ENCODE peak calls at places on chromosomes 16 and 17, in nine cellular contexts. I is cerebellum; A is activated CD8-positive, alpha-beta memory T cell treated with anti-CD3 and anti-CD28 coated beads for 1 hour; F is activated gamma-delta T cell treated with anti-CD3 and anti-CD28 coated beads, Interleukin-2, amount 50 U/mL, for 16 hours; G is GM20000; V is T-helper 1 cell; Y is fibroblast of lung; W is substantia nigra; D is NCI-H1092 treated with DMSO at 0.1 percent for 48 hours. T is an unnamed sample.

GRCh38 chr17:11928436-11928835 is 68.8 kb downstream of the ZNF18 start:
- DNase-seq in I (no peak), A (no peak), F (no peak), G (no peak), V (no peak), Y (no peak), W (no peak), D (no peak), T (no peak)

GRCh38 chr16:85592700-85593502 is 20.2 kb upstream of the GSE1 start:
- DNase-seq in I (no peak), A (no peak), F (no peak), G (no peak), V (no peak), Y (peak; percentile 68), W (no peak), D (no peak), T (no peak)

GRCh38 chr17:41777157-41777578 is 9.3 kb downstream of the JUP start:
- DNase-seq in I (no peak), A (no peak), F (no peak), G (no peak), V (no peak), Y (peak; percentile 68), W (peak; percentile 59), D (peak; percentile 90), T (no peak)

GRCh38 chr17:32551186-32551955 is 64.6 kb downstream of the CDK5R1 start:
- DNase-seq in I (no peak), A (no peak), F (no peak), G (peak; percentile 64), V (no peak), Y (peak; percentile 84), W (no peak), D (no peak), T (no peak)

GRCh38 chr17:39782980-39783379 is 45.2 kb downstream of the GRB7 start:
- DNase-seq in I (no peak), A (no peak), F (no peak), G (no peak), V (no peak), Y (no peak), W (no peak), D (no peak), T (no peak)

GRCh38 chr16:52389045-52389444 is 157.9 kb downstream of the TOX3 start:
- DNase-seq in I (no peak), A (no peak), F (no peak), G (no peak), V (no peak), Y (no peak), W (no peak), D (no peak), T (no peak)

GRCh38 chr17:29358421-29358820 is 31.7 kb upstream of the TAOK1 start:
- DNase-seq in I (no peak), A (no peak), F (no peak), G (no peak), V (no peak), Y (peak; percentile 62), W (no peak), D (no peak), T (no peak)

GRCh38 chr16:660459-661183 is 7.3 kb upstream of the RHOT2 start:
- DNase-seq in I (peak; percentile 93), A (peak; percentile 34), F (no peak), G (peak; percentile 97), V (peak; percentile 62), Y (peak; percentile 60), W (peak; percentile 94), D (peak; percentile 60), T (peak; percentile 33)

GRCh38 chr17:76004750-76005262 is 4.2 kb downstream of the CDK3 start:
- DNase-seq in I (no peak), A (no peak), F (no peak), G (peak; percentile 20), V (no peak), Y (no peak), W (no peak), D (no peak), T (no peak)

GRCh38 chr16:68910051-68910450 is 66.7 kb downstream of the TANGO6 start:
- DNase-seq in I (no peak), A (no peak), F (no peak), G (no peak), V (no peak), Y (no peak), W (no peak), D (peak; percentile 73), T (no peak)

GRCh38 chr17:1976683-1977064 is 48.5 kb downstream of the RTN4RL1 start:
- DNase-seq in I (no peak), A (no peak), F (no peak), G (no peak), V (no peak), Y (no peak), W (no peak), D (no peak), T (no peak)

GRCh38 chr16:57868913-57869520 is 66.7 kb upstream of the KIFC3 start:
- DNase-seq in I (no peak), A (no peak), F (no peak), G (no peak), V (no peak), Y (no peak), W (no peak), D (no peak), T (no peak)

GRCh38 chr17:64461788-64462187 is 12.9 kb downstream of the MILR1 start:
- DNase-seq in I (no peak), A (no peak), F (no peak), G (no peak), V (no peak), Y (no peak), W (no peak), D (no peak), T (no peak)

GRCh38 chr17:64095144-64095882 is 34.6 kb downstream of the ERN1 start:
- DNase-seq in I (no peak), A (no peak), F (no peak), G (no peak), V (no peak), Y (no peak), W (no peak), D (peak; percentile 7), T (no peak)

GRCh38 chr16:4544483-4544882 is 5.9 kb upstream of the CDIP1 start:
- DNase-seq in I (peak; percentile 72), A (no peak), F (no peak), G (no peak), V (no peak), Y (no peak), W (peak; percentile 78), D (no peak), T (no peak)

GRCh38 chr16:30354423-30355143 is 525 bp downstream of the CD2BP2 start:
- DNase-seq in I (no peak), A (no peak), F (no peak), G (no peak), V (no peak), Y (peak; percentile 20), W (peak; percentile 78), D (no peak), T (no peak)

GRCh38 chr17:15239471-15239870 is 25.7 kb downstream of the PMP22 start:
- DNase-seq in I (no peak), A (no peak), F (no peak), G (no peak), V (no peak), Y (no peak), W (no peak), D (no peak), T (no peak)

GRCh38 chr16:2692251-2692947 is 10.1 kb downstream of the KCTD5 start:
- DNase-seq in I (peak; percentile 65), A (no peak), F (no peak), G (no peak), V (no peak), Y (peak; percentile 36), W (peak; percentile 75), D (peak; percentile 77), T (no peak)

GRCh38 chr16:50653056-50653455 is 28.1 kb downstream of the SNX20 start:
- DNase-seq in I (no peak), A (no peak), F (no peak), G (no peak), V (no peak), Y (no peak), W (no peak), D (no peak), T (no peak)

GRCh38 chr17:70096861-70097260 is 21.8 kb downstream of the KCNJ16 start:
- DNase-seq in I (no peak), A (no peak), F (no peak), G (no peak), V (no peak), Y (no peak), W (no peak), D (no peak), T (no peak)

GRCh38 chr17:65229596-65229995 is 92.4 kb downstream of the RGS9 start:
- DNase-seq in I (no peak), A (no peak), F (no peak), G (no peak), V (no peak), Y (no peak), W (no peak), D (no peak), T (no peak)

GRCh38 chr16:53091508-53092211 is 36.9 kb downstream of the CHD9 start:
- DNase-seq in I (peak; percentile 35), A (no peak), F (no peak), G (peak; percentile 54), V (no peak), Y (peak; percentile 95), W (peak; percentile 64), D (peak; percentile 92), T (no peak)

GRCh38 chr16:17404903-17405691 is 65.7 kb downstream of the XYLT1 start:
- DNase-seq in I (peak; percentile 33), A (no peak), F (no peak), G (no peak), V (no peak), Y (peak; percentile 88), W (peak; percentile 67), D (peak; percentile 51), T (no peak)

GRCh38 chr16:67541391-67542263 is 13.0 kb downstream of the RIPOR1 start:
- DNase-seq in I (no peak), A (no peak), F (no peak), G (no peak), V (no peak), Y (peak; percentile 60), W (no peak), D (peak; percentile 57), T (no peak)

GRCh38 chr17:70365098-70365583 is 195.8 kb downstream of the KCNJ2 start:
- DNase-seq in I (no peak), A (no peak), F (no peak), G (peak; percentile 29), V (no peak), Y (peak; percentile 95), W (no peak), D (no peak), T (no peak)

GRCh38 chr17:77696720-77697460 is 261.6 kb upstream of the TNRC6C start:
- DNase-seq in I (peak; percentile 74), A (no peak), F (no peak), G (no peak), V (no peak), Y (no peak), W (peak; percentile 79), D (no peak), T (no peak)

GRCh38 chr17:80647746-80648145 is 103.1 kb downstream of the RPTOR start:
- DNase-seq in I (no peak), A (no peak), F (no peak), G (no peak), V (no peak), Y (peak; percentile 95), W (no peak), D (no peak), T (no peak)

GRCh38 chr17:4953461-4953961 is 2.6 kb downstream of the ENO3 start:
- DNase-seq in I (no peak), A (no peak), F (no peak), G (no peak), V (no peak), Y (peak; percentile 78), W (no peak), D (no peak), T (no peak)

GRCh38 chr16:29784157-29784556 is 6.1 kb downstream of the ZG16 start:
- DNase-seq in I (no peak), A (no peak), F (no peak), G (no peak), V (no peak), Y (no peak), W (no peak), D (no peak), T (no peak)

GRCh38 chr16:82631701-82632685 is 5.2 kb downstream of the CDH13 start:
- DNase-seq in I (no peak), A (no peak), F (no peak), G (no peak), V (no peak), Y (no peak), W (no peak), D (no peak), T (no peak)

GRCh38 chr17:74839955-74840354 is 19.7 kb downstream of the GRIN2C start:
- DNase-seq in I (no peak), A (no peak), F (no peak), G (no peak), V (no peak), Y (no peak), W (no peak), D (no peak), T (no peak)